ENCODE peak calls at places on chromosome 2, in nine cellular contexts. J, H, A, P, S, Z, K, C and M are unnamed samples.
A peak's percentile ranks its signal among the peaks of the same experiment; 100 is the strongest.

GRCh38 chr2:127104881-127105655 is 1.9 kb downstream of the BIN1 start:
- DNase-seq in C (peak; percentile 72), S (no peak), K (no peak), H (no peak), A (no peak), Z (no peak), P (peak; percentile 64), J (peak; percentile 31), M (peak; percentile 31)

GRCh38 chr2:47069628-47070154 is 85.4 kb downstream of the STPG4 start:
- DNase-seq in J (peak; percentile 67), P (peak; percentile 94), A (no peak), C (no peak), Z (peak; percentile 80), H (no peak), S (peak; percentile 74), K (peak; percentile 86), M (peak; percentile 60)

GRCh38 chr2:24708537-24709152 is 84.5 kb downstream of the PTRHD1 start:
- DNase-seq in P (no peak), C (no peak), H (peak; percentile 27), A (no peak), Z (no peak), S (peak; percentile 52), J (no peak), K (peak; percentile 49), M (no peak)

GRCh38 chr2:18001671-18002070 is 123.2 kb downstream of the KCNS3 start:
- DNase-seq in H (no peak), S (no peak), P (peak; percentile 63), J (no peak), Z (no peak), K (no peak), A (no peak), C (no peak), M (no peak)

GRCh38 chr2:166573393-166573792 is 79.3 kb upstream of the SCN7A start:
- DNase-seq in H (peak; percentile 27), C (no peak), K (peak; percentile 64), Z (no peak), J (no peak), S (peak; percentile 52), A (no peak), P (peak; percentile 75), M (no peak)

GRCh38 chr2:27708257-27708654 is 44.6 kb downstream of the SLC4A1AP start:
- DNase-seq in P (no peak), K (no peak), A (no peak), C (no peak), Z (no peak), S (no peak), J (no peak), H (no peak), M (no peak)

GRCh38 chr2:225008935-225009334 is 33.3 kb downstream of the DOCK10 start:
- DNase-seq in C (no peak), Z (no peak), S (no peak), P (peak; percentile 76), H (no peak), J (no peak), A (no peak), K (no peak), M (no peak)

GRCh38 chr2:207115715-207116364 is 49.9 kb downstream of the KLF7 start:
- DNase-seq in Z (no peak), A (no peak), K (no peak), C (peak; percentile 74), H (no peak), J (no peak), P (no peak), S (peak; percentile 63), M (no peak)

GRCh38 chr2:105328281-105329196 is 996 bp downstream of the TGFBRAP1 start:
- DNase-seq in P (peak; percentile 54), S (peak; percentile 31), A (peak; percentile 36), C (peak; percentile 67), H (no peak), Z (no peak), J (peak; percentile 31), K (peak; percentile 46), M (peak; percentile 19)

GRCh38 chr2:96954490-96954846 is 31.9 kb downstream of the FAM178B start:
- DNase-seq in K (peak; percentile 5), H (no peak), A (no peak), J (no peak), Z (no peak), P (no peak), C (no peak), S (peak; percentile 33), M (no peak)

GRCh38 chr2:30127016-30127893 is 19.6 kb upstream of the YPEL5 start:
- DNase-seq in P (no peak), J (no peak), C (no peak), S (peak; percentile 15), Z (no peak), A (no peak), K (peak; percentile 48), H (no peak), M (no peak)

GRCh38 chr2:174931724-174932123 is 73.5 kb downstream of the CHN1 start:
- DNase-seq in H (no peak), S (peak; percentile 59), P (no peak), A (no peak), J (no peak), C (no peak), K (peak; percentile 90), Z (no peak), M (no peak)

GRCh38 chr2:42238644-42239288 is 69.6 kb downstream of the EML4 start:
- DNase-seq in P (peak; percentile 87), Z (no peak), K (no peak), J (peak; percentile 65), S (peak; percentile 33), C (no peak), H (peak; percentile 24), A (peak; percentile 33), M (no peak)

GRCh38 chr2:233270951-233271350 is 19.5 kb downstream of the ATG16L1 start:
- DNase-seq in Z (no peak), P (no peak), S (no peak), K (no peak), C (no peak), J (no peak), A (no peak), H (no peak), M (no peak)
- TF ChIP-seq CTCF in Z (no peak), P (no peak), S (no peak), K (no peak), C (no peak), J (no peak), A (no peak), H (no peak), M (no peak)

GRCh38 chr2:64062840-64063239 is 43.6 kb upstream of the VPS54 start:
- DNase-seq in P (no peak), Z (no peak), K (peak; percentile 74), C (no peak), A (no peak), H (no peak), S (peak; percentile 65), J (no peak), M (no peak)
- H3K4me3 ChIP-seq in P (no peak overlapping the region), Z (no peak overlapping the region), K (no peak overlapping the region), C (no peak overlapping the region), A (no peak overlapping the region), H (no peak overlapping the region), S (no peak overlapping the region), J (no peak overlapping the region), M (no peak overlapping the region)

DNA sequence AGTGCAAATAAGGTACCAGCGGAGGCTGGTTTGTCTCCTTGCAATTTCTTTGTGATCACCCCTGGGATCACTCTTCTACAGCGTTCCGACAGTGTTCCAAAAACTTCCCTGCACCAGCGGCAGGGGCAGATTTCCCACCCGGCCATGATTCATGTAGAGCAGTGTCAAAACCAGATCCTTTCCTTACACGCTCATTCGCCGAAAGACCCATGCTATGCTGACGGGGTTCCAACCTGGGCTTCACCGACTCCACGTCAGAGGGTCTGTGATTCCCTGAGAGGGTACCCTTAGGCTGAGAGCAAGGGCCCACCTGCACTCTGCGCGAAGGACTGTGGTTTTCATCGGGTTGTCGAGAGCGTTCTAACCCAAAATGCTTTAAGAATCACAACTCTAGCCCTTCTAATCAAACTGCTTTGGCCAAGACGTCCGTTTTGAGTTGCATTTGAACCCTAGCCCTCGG is 379 bp upstream of the TTC27 start:
- DNase-seq in P (no peak), S (peak; percentile 53), H (no peak), K (peak; percentile 67), Z (peak; percentile 14), A (peak; percentile 32), J (peak; percentile 73), C (peak; percentile 76), M (peak; percentile 56)
- TF ChIP-seq CTCF in P (peak; percentile 42), S (peak; percentile 38), H (no peak), K (peak; percentile 37), Z (no peak), A (no peak), J (peak; percentile 34), C (peak; percentile 26), M (no peak)

DNA sequence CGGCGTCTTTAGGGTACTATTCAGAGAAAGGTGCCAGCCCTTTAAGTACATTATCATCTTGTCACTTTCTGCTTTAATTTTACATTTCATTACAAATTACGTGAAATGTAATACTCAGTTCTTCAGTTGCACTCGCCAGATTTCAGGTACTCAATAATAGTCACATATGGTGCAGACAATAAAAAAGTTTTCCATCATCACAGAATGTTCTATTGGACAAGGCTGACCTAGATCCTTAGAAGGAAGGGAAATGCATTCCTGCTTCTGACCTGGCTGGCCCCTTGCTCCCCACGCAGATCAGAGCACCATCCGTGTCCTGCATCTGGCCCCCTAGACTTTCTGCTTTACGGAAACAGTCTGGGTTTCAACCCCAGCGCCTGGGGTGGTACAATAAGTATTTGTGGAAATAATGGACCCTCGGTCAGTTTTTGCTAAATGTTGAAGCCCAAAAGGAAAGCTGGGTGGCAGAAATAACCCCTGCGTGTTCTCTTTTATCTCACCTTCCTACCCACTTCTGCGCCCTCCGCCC is 681 bp upstream of the C2orf72 start:
- DNase-seq in H (no peak), K (no peak), Z (no peak), C (no peak), J (no peak), S (no peak), P (no peak), A (no peak), M (no peak)
- H3K4me3 ChIP-seq in H (no peak overlapping the region), K (no peak overlapping the region), Z (peak overlapping the region; percentile 57), C (no peak overlapping the region), J (no peak overlapping the region), S (no peak overlapping the region), P (no peak overlapping the region), A (peak overlapping the region; percentile 15), M (no peak overlapping the region)

GRCh38 chr2:12302691-12303090 is 414.0 kb upstream of the TRIB2 start:
- DNase-seq in P (no peak), C (no peak), H (no peak), K (no peak), J (no peak), A (no peak), S (no peak), Z (no peak), M (no peak)

GRCh38 chr2:12304494-12305228 is 412.1 kb upstream of the TRIB2 start:
- DNase-seq in J (no peak), P (no peak), Z (no peak), S (peak; percentile 83), A (no peak), H (no peak), C (no peak), K (peak; percentile 54), M (no peak)

GRCh38 chr2:12303181-12304030 is 413.3 kb upstream of the TRIB2 start:
- DNase-seq in P (no peak), K (peak; percentile 94), H (no peak), A (no peak), J (peak; percentile 68), C (no peak), Z (no peak), S (peak; percentile 95), M (no peak)

GRCh38 chr2:12302140-12302539 is 414.6 kb upstream of the TRIB2 start:
- DNase-seq in C (no peak), H (no peak), S (no peak), Z (no peak), P (no peak), K (no peak), A (no peak), J (no peak), M (no peak)

GRCh38 chr2:12305931-12306330 is 410.8 kb upstream of the TRIB2 start:
- DNase-seq in A (no peak), J (no peak), H (no peak), P (no peak), Z (no peak), K (no peak), C (no peak), S (no peak), M (no peak)
- TF ChIP-seq CTCF in A (no peak), J (no peak), H (no peak), P (no peak), Z (no peak), K (no peak), C (no peak), S (no peak), M (no peak)